ENCODE peak calls at places on chromosomes 2 and 18, in nine cellular contexts. One of them, this sample, is unnamed.

GRCh38 chr2:39488450-39488849 is 51.4 kb upstream of the MAP4K3 start:
- DNase-seq in heart left ventricle: no peak
- DNase-seq in MG63: peak
- DNase-seq in esophagus squamous epithelium: no peak
- DNase-seq in choroid plexus epithelial cell: peak
- DNase-seq in BE2C: no peak
- DNase-seq in stomach: no peak
- DNase-seq in spleen: no peak
- DNase-seq in neural progenitor cell: no peak
- DNase-seq in this sample: peak

GRCh38 chr18:72541871-72542690 is 2.1 kb downstream of the CBLN2 start:
- DNase-seq in heart left ventricle: no peak
- DNase-seq in MG63: peak
- DNase-seq in esophagus squamous epithelium: no peak
- DNase-seq in choroid plexus epithelial cell: no peak
- DNase-seq in BE2C: peak
- DNase-seq in stomach: no peak
- DNase-seq in spleen: no peak
- DNase-seq in neural progenitor cell: peak
- DNase-seq in this sample: no peak

GRCh38 chr2:34892286-34892685 is 1293.2 kb upstream of the FAM98A start:
- DNase-seq in heart left ventricle: no peak
- DNase-seq in MG63: no peak
- DNase-seq in esophagus squamous epithelium: no peak
- DNase-seq in choroid plexus epithelial cell: no peak
- DNase-seq in BE2C: no peak
- DNase-seq in stomach: no peak
- DNase-seq in spleen: no peak
- DNase-seq in neural progenitor cell: no peak
- DNase-seq in this sample: no peak

GRCh38 chr2:232342635-232343565 is 35.7 kb upstream of the ALPP start:
- DNase-seq in heart left ventricle: no peak
- DNase-seq in MG63: no peak
- DNase-seq in esophagus squamous epithelium: no peak
- DNase-seq in choroid plexus epithelial cell: no peak
- DNase-seq in BE2C: no peak
- DNase-seq in stomach: no peak
- DNase-seq in spleen: peak
- DNase-seq in neural progenitor cell: no peak
- DNase-seq in this sample: no peak

GRCh38 chr2:233501198-233502076 is 65.1 kb downstream of the USP40 start:
- DNase-seq in heart left ventricle: no peak
- DNase-seq in MG63: no peak
- DNase-seq in esophagus squamous epithelium: no peak
- DNase-seq in choroid plexus epithelial cell: peak
- DNase-seq in BE2C: no peak
- DNase-seq in stomach: no peak
- DNase-seq in spleen: no peak
- DNase-seq in neural progenitor cell: no peak
- DNase-seq in this sample: no peak

GRCh38 chr18:42517896-42518295 is 562.9 kb downstream of the PIK3C3 start:
- DNase-seq in heart left ventricle: no peak
- DNase-seq in MG63: no peak
- DNase-seq in esophagus squamous epithelium: no peak
- DNase-seq in choroid plexus epithelial cell: no peak
- DNase-seq in BE2C: no peak
- DNase-seq in stomach: no peak
- DNase-seq in spleen: no peak
- DNase-seq in neural progenitor cell: no peak
- DNase-seq in this sample: no peak

GRCh38 chr2:215904101-215904500 is 109.2 kb downstream of the MREG start:
- DNase-seq in heart left ventricle: no peak
- DNase-seq in MG63: no peak
- DNase-seq in esophagus squamous epithelium: no peak
- DNase-seq in choroid plexus epithelial cell: peak
- DNase-seq in BE2C: no peak
- DNase-seq in stomach: no peak
- DNase-seq in spleen: no peak
- DNase-seq in neural progenitor cell: no peak
- DNase-seq in this sample: peak

GRCh38 chr2:72893594-72894319 is 6.5 kb downstream of the SPR start:
- DNase-seq in heart left ventricle: no peak
- DNase-seq in MG63: peak
- DNase-seq in esophagus squamous epithelium: no peak
- DNase-seq in choroid plexus epithelial cell: peak
- DNase-seq in BE2C: peak
- DNase-seq in stomach: no peak
- DNase-seq in spleen: no peak
- DNase-seq in neural progenitor cell: peak
- DNase-seq in this sample: peak

GRCh38 chr2:68225119-68225632 is 27.2 kb downstream of the PPP3R1 start:
- DNase-seq in heart left ventricle: peak
- DNase-seq in MG63: peak
- DNase-seq in esophagus squamous epithelium: no peak
- DNase-seq in choroid plexus epithelial cell: peak
- DNase-seq in BE2C: peak
- DNase-seq in stomach: peak
- DNase-seq in spleen: no peak
- DNase-seq in neural progenitor cell: peak
- DNase-seq in this sample: peak

GRCh38 chr18:31731628-31732027 is 29.1 kb downstream of the SLC25A52 start:
- DNase-seq in heart left ventricle: no peak
- DNase-seq in MG63: no peak
- DNase-seq in esophagus squamous epithelium: no peak
- DNase-seq in choroid plexus epithelial cell: no peak
- DNase-seq in BE2C: no peak
- DNase-seq in stomach: no peak
- DNase-seq in spleen: no peak
- DNase-seq in neural progenitor cell: no peak
- DNase-seq in this sample: no peak

GRCh38 chr2:89833116-89833779 is 1141.8 kb downstream of the RPIA start:
- DNase-seq in heart left ventricle: no peak
- DNase-seq in MG63: no peak
- DNase-seq in esophagus squamous epithelium: no peak
- DNase-seq in choroid plexus epithelial cell: no peak
- DNase-seq in BE2C: no peak
- DNase-seq in stomach: no peak
- DNase-seq in spleen: no peak
- DNase-seq in neural progenitor cell: no peak
- DNase-seq in this sample: peak

GRCh38 chr2:8860239-8860638 is 22.8 kb upstream of the KIDINS220 start:
- DNase-seq in heart left ventricle: no peak
- DNase-seq in MG63: no peak
- DNase-seq in esophagus squamous epithelium: no peak
- DNase-seq in choroid plexus epithelial cell: peak
- DNase-seq in BE2C: no peak
- DNase-seq in stomach: no peak
- DNase-seq in spleen: no peak
- DNase-seq in neural progenitor cell: no peak
- DNase-seq in this sample: peak

GRCh38 chr2:197152451-197153228 is 157.9 kb downstream of the ANKRD44 start:
- DNase-seq in heart left ventricle: no peak
- DNase-seq in MG63: peak
- DNase-seq in esophagus squamous epithelium: no peak
- DNase-seq in choroid plexus epithelial cell: peak
- DNase-seq in BE2C: no peak
- DNase-seq in stomach: no peak
- DNase-seq in spleen: peak
- DNase-seq in neural progenitor cell: no peak
- DNase-seq in this sample: peak

GRCh38 chr2:14558382-14558919 is 74.1 kb upstream of the LRATD1 start:
- DNase-seq in heart left ventricle: no peak
- DNase-seq in MG63: no peak
- DNase-seq in esophagus squamous epithelium: no peak
- DNase-seq in choroid plexus epithelial cell: no peak
- DNase-seq in BE2C: no peak
- DNase-seq in stomach: no peak
- DNase-seq in spleen: no peak
- DNase-seq in neural progenitor cell: no peak
- DNase-seq in this sample: no peak

GRCh38 chr18:62898359-62898758 is 183.0 kb downstream of the PHLPP1 start:
- DNase-seq in heart left ventricle: no peak
- DNase-seq in MG63: no peak
- DNase-seq in esophagus squamous epithelium: no peak
- DNase-seq in choroid plexus epithelial cell: no peak
- DNase-seq in BE2C: no peak
- DNase-seq in stomach: no peak
- DNase-seq in spleen: no peak
- DNase-seq in neural progenitor cell: no peak
- DNase-seq in this sample: no peak

GRCh38 chr2:66070717-66071602 is 364.0 kb upstream of the MEIS1 start:
- DNase-seq in heart left ventricle: no peak
- DNase-seq in MG63: no peak
- DNase-seq in esophagus squamous epithelium: no peak
- DNase-seq in choroid plexus epithelial cell: no peak
- DNase-seq in BE2C: peak
- DNase-seq in stomach: no peak
- DNase-seq in spleen: no peak
- DNase-seq in neural progenitor cell: no peak
- DNase-seq in this sample: no peak

GRCh38 chr2:66073166-66073565 is 361.8 kb upstream of the MEIS1 start:
- DNase-seq in heart left ventricle: no peak
- DNase-seq in MG63: no peak
- DNase-seq in esophagus squamous epithelium: no peak
- DNase-seq in choroid plexus epithelial cell: no peak
- DNase-seq in BE2C: no peak
- DNase-seq in stomach: no peak
- DNase-seq in spleen: no peak
- DNase-seq in neural progenitor cell: no peak
- DNase-seq in this sample: no peak

DNA sequence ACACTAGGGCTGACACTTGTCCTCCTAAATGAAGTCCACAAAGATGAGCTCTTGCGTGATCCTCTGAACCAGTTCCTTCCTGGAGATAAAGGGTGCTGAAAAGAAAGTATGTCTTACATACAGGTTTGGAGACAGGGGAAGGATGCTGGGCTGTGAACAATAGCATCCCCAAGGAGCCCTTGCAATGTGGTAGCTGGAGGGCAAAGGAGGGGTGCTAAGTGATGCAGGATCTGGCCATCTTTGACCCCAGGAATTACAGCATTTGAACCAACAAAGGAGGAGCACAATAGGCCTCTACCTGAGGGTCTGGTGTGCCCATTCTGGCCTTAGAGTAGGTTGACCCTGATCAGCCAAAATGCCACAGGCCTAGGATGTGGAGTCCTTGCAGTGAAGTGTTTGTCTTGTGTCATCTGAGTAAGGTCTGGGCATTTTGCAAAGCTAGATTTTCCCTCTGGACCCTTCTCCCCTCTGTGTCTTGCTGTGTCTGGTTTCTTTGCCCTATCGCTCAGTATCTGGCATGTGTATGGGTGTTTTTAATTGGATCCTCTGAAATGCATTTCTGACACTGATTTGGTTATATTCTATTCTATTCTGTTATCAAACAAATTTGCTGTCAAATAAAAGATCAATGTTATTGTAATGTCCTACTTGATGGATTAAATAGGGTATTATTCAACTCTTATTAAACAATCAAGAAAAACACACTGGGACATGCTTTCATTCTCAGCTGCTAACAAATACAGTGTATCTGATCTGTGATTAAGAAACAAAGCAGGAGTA is 364.8 kb upstream of the MEIS1 start:
- DNase-seq in heart left ventricle: no peak
- DNase-seq in MG63: no peak
- DNase-seq in esophagus squamous epithelium: no peak
- DNase-seq in choroid plexus epithelial cell: no peak
- DNase-seq in BE2C: peak
- DNase-seq in stomach: no peak
- DNase-seq in spleen: no peak
- DNase-seq in neural progenitor cell: peak
- DNase-seq in this sample: no peak
- H3K4me3 ChIP-seq in heart left ventricle: no peak
- H3K4me3 ChIP-seq in MG63: no peak
- H3K4me3 ChIP-seq in esophagus squamous epithelium: no peak
- H3K4me3 ChIP-seq in choroid plexus epithelial cell: no peak
- H3K4me3 ChIP-seq in BE2C: peak
- H3K4me3 ChIP-seq in stomach: no peak
- H3K4me3 ChIP-seq in spleen: no peak
- H3K4me3 ChIP-seq in neural progenitor cell: no peak
- H3K4me3 ChIP-seq in this sample: no peak

GRCh38 chr2:187003611-187004010 is 154.6 kb upstream of the ZSWIM2 start:
- DNase-seq in heart left ventricle: no peak
- DNase-seq in MG63: no peak
- DNase-seq in esophagus squamous epithelium: no peak
- DNase-seq in choroid plexus epithelial cell: no peak
- DNase-seq in BE2C: no peak
- DNase-seq in stomach: no peak
- DNase-seq in spleen: no peak
- DNase-seq in neural progenitor cell: no peak
- DNase-seq in this sample: no peak
- H3K4me3 ChIP-seq in heart left ventricle: peak
- H3K4me3 ChIP-seq in MG63: no peak
- H3K4me3 ChIP-seq in esophagus squamous epithelium: peak
- H3K4me3 ChIP-seq in choroid plexus epithelial cell: peak
- H3K4me3 ChIP-seq in BE2C: no peak
- H3K4me3 ChIP-seq in stomach: no peak
- H3K4me3 ChIP-seq in spleen: no peak
- H3K4me3 ChIP-seq in neural progenitor cell: no peak
- H3K4me3 ChIP-seq in this sample: peak

GRCh38 chr2:181953773-181954537 is 31.7 kb upstream of the PPP1R1C start:
- DNase-seq in heart left ventricle: peak
- DNase-seq in MG63: peak
- DNase-seq in esophagus squamous epithelium: no peak
- DNase-seq in choroid plexus epithelial cell: peak
- DNase-seq in BE2C: peak
- DNase-seq in stomach: peak
- DNase-seq in spleen: peak
- DNase-seq in neural progenitor cell: peak
- DNase-seq in this sample: peak
- H3K4me3 ChIP-seq in heart left ventricle: peak
- H3K4me3 ChIP-seq in MG63: peak
- H3K4me3 ChIP-seq in esophagus squamous epithelium: peak
- H3K4me3 ChIP-seq in choroid plexus epithelial cell: peak
- H3K4me3 ChIP-seq in BE2C: peak
- H3K4me3 ChIP-seq in stomach: peak
- H3K4me3 ChIP-seq in spleen: peak
- H3K4me3 ChIP-seq in neural progenitor cell: peak
- H3K4me3 ChIP-seq in this sample: peak

DNA sequence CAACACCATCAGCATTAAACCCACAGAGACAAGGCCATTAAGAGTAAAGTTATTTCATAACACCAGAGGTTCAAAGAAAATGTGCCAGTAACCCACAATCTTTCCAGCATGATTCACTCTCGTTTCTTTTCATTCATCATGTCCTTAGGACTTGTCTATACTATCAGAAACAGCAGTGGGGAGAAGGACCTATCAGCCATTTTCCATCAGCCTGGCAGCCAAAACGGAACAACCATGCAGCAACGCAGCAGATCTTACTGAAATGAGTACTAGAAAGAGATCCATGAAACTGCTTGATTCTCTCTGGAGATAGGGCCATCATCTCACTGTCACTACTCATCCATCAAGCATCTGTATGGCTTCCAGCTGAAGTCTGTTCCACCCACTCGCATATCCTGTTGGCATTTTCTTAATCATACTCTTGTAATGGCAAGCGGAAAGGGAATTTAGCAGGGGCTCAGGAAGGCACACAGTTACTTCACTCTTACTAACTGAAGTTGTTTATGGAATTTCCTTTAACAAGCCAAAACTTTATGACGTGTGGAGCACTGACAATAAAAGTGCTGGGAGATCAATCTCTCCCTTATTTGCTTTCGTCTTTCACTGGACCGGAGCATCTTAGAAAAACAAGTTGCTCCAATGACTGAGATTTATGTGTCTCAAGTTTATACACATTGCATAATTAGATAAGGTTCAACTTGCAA is 69.7 kb downstream of the EPHA4 start:
- DNase-seq in heart left ventricle: no peak
- DNase-seq in MG63: peak
- DNase-seq in esophagus squamous epithelium: no peak
- DNase-seq in choroid plexus epithelial cell: peak
- DNase-seq in BE2C: no peak
- DNase-seq in stomach: no peak
- DNase-seq in spleen: no peak
- DNase-seq in neural progenitor cell: no peak
- DNase-seq in this sample: peak
- H3K4me3 ChIP-seq in heart left ventricle: no peak
- H3K4me3 ChIP-seq in MG63: peak
- H3K4me3 ChIP-seq in esophagus squamous epithelium: no peak
- H3K4me3 ChIP-seq in choroid plexus epithelial cell: no peak
- H3K4me3 ChIP-seq in BE2C: no peak
- H3K4me3 ChIP-seq in stomach: no peak
- H3K4me3 ChIP-seq in spleen: no peak
- H3K4me3 ChIP-seq in neural progenitor cell: no peak
- H3K4me3 ChIP-seq in this sample: no peak